ENCODE peak calls at places on chromosomes 5 and 9, in seven cellular contexts. F is A549, C is neural progenitor cell, I is HepG2, L is astrocyte of the spinal cord, O is GM20000, W is GM12865. P is an unnamed sample.

GRCh38 chr5:167594750-167595149 is 696.7 kb upstream of the WWC1 start:
- DNase-seq in F (no peak), C (no peak), I (no peak), L (no peak), O (no peak), W (no peak), P (no peak)

GRCh38 chr9:33076031-33076359 is 479 bp downstream of the SMU1 start:
- DNase-seq in F (no peak), C (peak), I (peak), L (no peak), O (no peak), W (no peak), P (no peak)

GRCh38 chr9:71490810-71491209 is 277.5 kb downstream of the CEMIP2 start:
- DNase-seq in F (peak), C (peak), I (peak), L (no peak), O (no peak), W (peak), P (no peak)

GRCh38 chr5:8825161-8825757 is 720.6 kb downstream of the SEMA5A start:
- DNase-seq in F (no peak), C (no peak), I (no peak), L (peak), O (no peak), W (no peak), P (no peak)

GRCh38 chr5:76794871-76795270 is 24.0 kb upstream of the F2RL1 start:
- DNase-seq in F (no peak), C (no peak), I (no peak), L (peak), O (no peak), W (no peak), P (no peak)

GRCh38 chr5:127373858-127374491 is 83.4 kb downstream of the MEGF10 start:
- DNase-seq in F (no peak), C (peak), I (no peak), L (no peak), O (no peak), W (peak), P (no peak)

GRCh38 chr5:56876325-56876724 is 33.1 kb upstream of the SETD9 start:
- DNase-seq in F (no peak), C (no peak), I (no peak), L (no peak), O (no peak), W (no peak), P (no peak)

GRCh38 chr5:158860706-158861105 is 239.0 kb downstream of the EBF1 start:
- DNase-seq in F (no peak), C (peak), I (no peak), L (no peak), O (no peak), W (no peak), P (no peak)

GRCh38 chr5:103624748-103625147 is 62.2 kb upstream of the NUDT12 start:
- DNase-seq in F (no peak), C (no peak), I (no peak), L (peak), O (no peak), W (no peak), P (no peak)

GRCh38 chr9:121876658-121877271 is 216.3 kb downstream of the TTLL11 start:
- DNase-seq in F (no peak), C (no peak), I (no peak), L (peak), O (no peak), W (no peak), P (no peak)

GRCh38 chr5:109951348-109951747 is 261.6 kb downstream of the MAN2A1 start:
- DNase-seq in F (no peak), C (no peak), I (no peak), L (no peak), O (no peak), W (no peak), P (no peak)

GRCh38 chr5:152811985-152812384 is 406.9 kb upstream of the NMUR2 start:
- DNase-seq in F (no peak), C (peak), I (no peak), L (no peak), O (no peak), W (peak), P (no peak)

GRCh38 chr5:58019614-58020013 is 440.3 kb downstream of the PLK2 start:
- DNase-seq in F (no peak), C (no peak), I (no peak), L (no peak), O (no peak), W (no peak), P (no peak)

GRCh38 chr9:122420315-122420714 is 49.5 kb downstream of the PTGS1 start:
- DNase-seq in F (no peak), C (no peak), I (no peak), L (no peak), O (no peak), W (no peak), P (no peak)

GRCh38 chr5:113503146-113503545 is 10.3 kb upstream of the YTHDC2 start:
- DNase-seq in F (no peak), C (no peak), I (no peak), L (no peak), O (no peak), W (no peak), P (no peak)

GRCh38 chr5:170753311-170753710 is 30.2 kb upstream of the GABRP start:
- DNase-seq in F (no peak), C (no peak), I (no peak), L (no peak), O (no peak), W (no peak), P (no peak)

GRCh38 chr5:159510282-159510681 is 180.0 kb upstream of the IL12B start:
- DNase-seq in F (no peak), C (peak), I (peak), L (peak), O (no peak), W (no peak), P (peak)

GRCh38 chr5:42302186-42302585 is 121.1 kb upstream of the GHR start:
- DNase-seq in F (no peak), C (no peak), I (no peak), L (no peak), O (no peak), W (no peak), P (no peak)

GRCh38 chr9:92952861-92953620 is 5.7 kb downstream of the FGD3 start:
- DNase-seq in F (no peak), C (no peak), I (no peak), L (no peak), O (no peak), W (no peak), P (no peak)

GRCh38 chr5:82244151-82244550 is 34.0 kb downstream of the RPS23 start:
- DNase-seq in F (no peak), C (no peak), I (no peak), L (no peak), O (no peak), W (no peak), P (no peak)

GRCh38 chr9:70421020-70421271 is 6.5 kb upstream of the KLF9 start:
- DNase-seq in F (no peak), C (no peak), I (no peak), L (no peak), O (peak), W (no peak), P (no peak)

GRCh38 chr5:72378636-72379289 is 58.6 kb downstream of the PTCD2 start:
- DNase-seq in F (peak), C (no peak), I (no peak), L (peak), O (no peak), W (no peak), P (no peak)

DNA sequence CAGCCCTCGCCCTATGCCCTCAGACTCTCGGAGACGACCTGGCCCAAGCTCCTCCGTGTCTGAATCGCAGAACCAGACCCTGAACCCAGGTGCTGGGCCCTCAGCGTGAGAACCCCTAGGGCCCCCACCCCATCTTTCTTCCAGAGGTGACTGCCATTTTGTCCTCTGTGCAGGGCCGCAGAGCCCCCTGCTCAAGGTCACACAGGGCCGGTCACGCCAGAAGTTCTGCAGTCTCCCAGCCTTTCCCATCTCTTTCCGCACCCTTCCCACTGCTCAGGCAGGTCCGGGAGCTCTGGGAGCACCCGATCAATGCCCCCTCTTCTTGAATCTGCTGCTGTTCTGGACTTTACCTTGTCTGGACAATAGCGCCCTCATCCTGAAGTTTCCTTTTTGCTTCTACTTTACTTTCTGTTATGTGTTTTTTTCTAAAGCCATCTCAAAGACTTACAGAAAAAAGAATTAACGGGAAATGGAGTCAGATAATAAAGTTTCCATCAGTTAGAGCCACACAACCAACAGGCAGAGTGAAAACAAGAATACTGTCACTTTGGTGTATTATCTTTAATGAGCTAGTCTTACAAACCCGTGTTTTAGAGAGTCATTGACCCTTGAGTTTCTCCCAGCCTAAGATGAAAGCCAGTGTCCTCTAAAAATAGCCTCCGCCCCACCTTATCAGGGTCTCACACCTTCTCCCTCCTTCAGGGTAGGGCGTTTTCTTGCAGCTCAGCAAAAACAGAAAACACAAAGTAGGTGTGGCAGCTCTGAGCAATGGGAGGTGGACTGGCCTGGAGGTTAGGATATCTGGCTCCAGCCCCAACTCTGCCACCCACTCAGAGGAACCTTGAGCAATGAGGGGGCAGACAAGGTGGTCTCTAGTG is 1.8 kb downstream of the TMOD1 start:
- DNase-seq in F (no peak), C (no peak), I (no peak), L (no peak), O (peak), W (peak), P (no peak)
- TF ChIP-seq CTCF in F (no peak), C (peak), I (peak), L (no peak), O (no peak), W (peak), P (no peak)

DNA sequence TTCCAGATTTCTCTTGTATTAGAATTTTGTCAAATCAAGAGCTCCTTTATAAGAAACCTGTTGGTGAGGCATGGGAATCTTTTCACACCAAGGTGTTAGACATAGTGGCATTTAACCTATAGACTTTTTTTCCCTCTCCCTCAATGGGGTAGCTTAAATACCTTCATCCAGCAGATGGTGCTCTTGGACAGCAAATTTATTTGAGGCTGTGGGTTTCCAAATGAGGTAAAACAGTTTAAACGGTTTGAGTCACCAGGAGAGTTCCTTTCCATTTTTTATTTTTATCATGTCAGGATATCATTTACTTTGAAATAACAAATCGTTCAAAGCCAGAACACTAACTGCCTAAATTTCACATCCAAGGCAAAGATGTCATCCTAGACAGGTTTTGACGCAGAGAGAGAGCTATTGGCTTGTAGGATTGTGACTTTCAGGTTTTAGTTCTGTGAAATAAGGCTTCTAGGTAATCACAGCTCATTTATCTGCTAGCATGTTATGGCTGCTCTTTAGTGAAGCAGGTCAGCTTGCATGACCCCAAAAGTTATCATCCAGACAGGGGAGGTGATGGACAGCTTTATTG is 69.7 kb downstream of the KDM4C start:
- DNase-seq in F (peak), C (peak), I (peak), L (peak), O (peak), W (peak), P (no peak)
- TF ChIP-seq CTCF in F (peak), C (peak), I (peak), L (peak), O (peak), W (peak), P (peak)

DNA sequence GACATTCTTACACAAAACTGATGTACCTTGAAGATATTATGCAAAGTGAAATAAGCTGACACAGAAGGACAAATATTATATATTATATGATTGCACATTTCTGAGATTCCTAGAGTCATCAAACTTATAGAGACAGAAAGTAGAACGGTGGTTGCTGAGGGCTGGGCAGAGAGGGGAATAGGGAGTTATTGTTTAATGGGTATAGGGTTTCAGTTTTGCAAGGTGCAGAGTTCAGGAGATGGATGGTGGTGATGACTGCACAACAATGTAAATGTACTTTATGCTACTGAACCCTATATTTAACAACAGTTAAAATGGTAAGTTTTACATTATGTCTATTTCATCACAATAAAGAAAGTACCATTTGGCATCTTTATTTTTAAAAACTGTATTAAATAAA is 315.8 kb upstream of the POU5F2 start:
- DNase-seq in F (no peak), C (no peak), I (peak), L (no peak), O (no peak), W (no peak), P (no peak)
- TF ChIP-seq CTCF in F (no peak), C (no peak), I (no peak), L (no peak), O (no peak), W (no peak), P (no peak)

DNA sequence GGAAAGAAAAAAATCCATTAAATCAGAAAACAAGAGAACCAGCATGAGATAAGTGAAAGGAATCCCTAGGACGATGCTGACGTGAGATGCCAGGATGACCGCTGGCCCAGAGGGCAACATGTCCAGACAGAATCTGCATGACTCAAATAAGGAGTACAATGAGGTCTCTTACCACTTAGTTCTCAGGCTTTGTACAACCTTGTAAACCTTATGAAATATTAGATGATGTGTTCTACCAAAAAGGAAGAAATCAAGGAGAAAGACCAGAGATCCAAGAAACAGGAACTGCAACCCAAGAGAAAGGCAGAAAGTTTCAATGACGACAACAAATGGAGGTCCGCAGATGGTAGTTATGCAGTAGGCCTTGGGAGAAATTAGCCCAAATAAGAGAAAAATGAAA is 2.8 kb upstream of the GPR150 start:
- DNase-seq in F (no peak), C (no peak), I (no peak), L (peak), O (peak), W (peak), P (no peak)
- TF ChIP-seq CTCF in F (no peak), C (no peak), I (no peak), L (no peak), O (no peak), W (no peak), P (no peak)

DNA sequence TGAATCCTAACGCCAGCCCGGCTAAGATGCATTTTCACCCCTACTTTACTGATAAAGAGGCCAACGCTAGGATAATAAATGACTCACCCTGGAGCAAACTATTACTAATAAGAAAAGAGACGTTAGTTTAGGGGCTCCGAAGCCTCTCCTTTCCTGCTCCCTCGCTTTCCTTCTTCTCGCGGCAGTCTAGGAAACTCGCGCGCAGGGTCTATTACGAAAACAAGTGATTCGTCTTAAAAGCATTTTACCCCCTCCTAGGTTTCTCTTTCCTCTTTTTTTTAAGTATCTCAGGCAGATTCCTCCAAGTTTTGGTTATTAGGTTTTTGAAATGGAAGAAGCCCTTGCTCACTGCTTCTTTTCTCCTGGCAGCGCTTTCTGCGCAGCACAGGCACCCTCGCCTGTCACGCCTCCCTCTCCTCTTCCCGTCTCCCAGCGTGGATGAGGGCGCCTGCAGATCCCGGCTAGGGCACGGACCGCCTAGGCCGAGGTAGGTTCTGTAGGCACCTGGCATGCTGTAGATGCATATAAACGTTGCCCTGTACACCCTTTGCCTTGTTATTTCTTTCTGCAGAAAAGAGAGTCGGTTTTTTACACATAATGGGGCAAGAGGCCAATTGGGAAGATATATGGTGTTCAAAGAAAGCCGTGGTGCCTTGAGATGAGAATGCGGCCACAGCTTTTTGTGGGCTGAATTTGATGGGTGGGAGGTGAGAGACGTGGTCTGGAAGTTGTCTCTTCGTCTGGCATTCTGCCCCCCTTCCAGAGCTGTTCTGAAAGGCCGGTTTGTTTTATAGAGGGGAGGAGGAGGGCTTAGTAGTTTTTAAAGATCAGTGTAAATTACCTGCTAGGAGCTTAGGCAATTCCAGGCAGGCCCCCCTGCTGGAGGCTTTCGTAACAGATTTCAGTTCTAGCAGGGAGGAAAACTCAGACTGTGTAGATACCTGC is 981 bp downstream of the GCNT1 start:
- DNase-seq in F (peak), C (peak), I (peak), L (peak), O (peak), W (no peak), P (no peak)
- TF ChIP-seq CTCF in F (no peak), C (peak), I (no peak), L (peak), O (no peak), W (no peak), P (peak)

GRCh38 chr5:39217365-39218281 is 1.7 kb downstream of the FYB1 start:
- DNase-seq in F (peak), C (peak), I (peak), L (peak), O (peak), W (peak), P (peak)
- TF ChIP-seq CTCF in F (peak), C (peak), I (peak), L (peak), O (peak), W (peak), P (peak)

GRCh38 chr5:93916872-93917271 is 175.5 kb upstream of the POU5F2 start:
- DNase-seq in F (no peak), C (no peak), I (no peak), L (no peak), O (no peak), W (no peak), P (no peak)

GRCh38 chr5:93909356-93909755 is 168.0 kb upstream of the POU5F2 start:
- DNase-seq in F (no peak), C (peak), I (no peak), L (peak), O (no peak), W (no peak), P (no peak)

GRCh38 chr5:93920956-93921355 is 179.6 kb upstream of the POU5F2 start:
- DNase-seq in F (no peak), C (no peak), I (no peak), L (no peak), O (no peak), W (no peak), P (no peak)

DNA sequence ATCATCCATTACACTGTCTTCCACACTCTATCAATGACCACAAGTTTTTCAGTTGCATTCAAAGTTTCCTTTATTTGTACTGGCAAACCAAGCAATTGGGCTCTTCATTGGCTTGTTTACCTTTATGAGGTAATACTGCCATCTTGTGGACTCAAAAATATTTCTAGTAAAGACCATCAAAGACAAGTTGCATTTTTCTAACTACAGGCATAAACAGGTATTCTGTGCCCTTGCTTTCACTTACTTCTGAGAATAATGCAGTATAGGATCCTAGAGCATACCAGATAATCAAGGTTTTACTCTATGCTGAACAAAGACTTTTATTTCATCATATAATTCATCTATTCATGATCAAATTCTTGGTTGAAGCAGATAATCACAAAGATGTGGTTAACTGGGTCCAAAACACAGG is 173.7 kb upstream of the POU5F2 start:
- DNase-seq in F (no peak), C (peak), I (peak), L (peak), O (peak), W (peak), P (no peak)
- TF ChIP-seq CTCF in F (peak), C (peak), I (peak), L (peak), O (peak), W (peak), P (peak)